ENCODE peak calls at places on chromosomes 1 and 21, in four cellular contexts. S is IMR-90, O is mammary epithelial cell, Y is neural progenitor cell. U is an unnamed sample.
A peak's percentile ranks its signal among the peaks of the same experiment; 100 is the strongest.

GRCh38 chr1:158398818-158399502 is at the start of gene OR10T2:
- DNase-seq in S (no peak), O (no peak), Y (no peak), U (no peak)

GRCh38 chr1:8027748-8028631 is 1.9 kb upstream of the ERRFI1 start:
- DNase-seq in S (peak; percentile 92), O (peak; percentile 58), Y (no peak), U (no peak)

GRCh38 chr1:231656741-231657140 is 30.2 kb downstream of the DISC1 start:
- DNase-seq in S (no peak), O (no peak), Y (no peak), U (no peak)

GRCh38 chr1:117757668-117758067 is 151.8 kb downstream of the TENT5C start:
- DNase-seq in S (peak; percentile 81), O (no peak), Y (no peak), U (no peak)

GRCh38 chr1:109793089-109793485 is 29.4 kb upstream of the EPS8L3 start:
- DNase-seq in S (no peak), O (no peak), Y (no peak), U (no peak)

GRCh38 chr21:45306832-45307571 is 19.3 kb upstream of the POFUT2 start:
- DNase-seq in S (peak; percentile 93), O (peak; percentile 55), Y (peak; percentile 73), U (no peak)

GRCh38 chr21:42527127-42527488 is 13.5 kb downstream of the SLC37A1 start:
- DNase-seq in S (no peak), O (no peak), Y (no peak), U (no peak)

GRCh38 chr1:151062738-151063371 is 2.7 kb downstream of the MLLT11 start:
- DNase-seq in S (peak; percentile 94), O (peak; percentile 79), Y (no peak), U (no peak)

GRCh38 chr1:78682527-78682926 is 32.9 kb downstream of the IFI44 start:
- DNase-seq in S (peak; percentile 15), O (no peak), Y (no peak), U (no peak)

GRCh38 chr1:116912846-116913245 is 3.1 kb downstream of the PTGFRN start:
- DNase-seq in S (no peak), O (no peak), Y (no peak), U (no peak)

GRCh38 chr1:57208903-57209302 is 215.0 kb downstream of the DAB1 start:
- DNase-seq in S (no peak), O (no peak), Y (no peak), U (no peak)

GRCh38 chr1:26608895-26609294 is 79.3 kb downstream of the RPS6KA1 start:
- DNase-seq in S (no peak), O (no peak), Y (no peak), U (no peak)

GRCh38 chr1:84264961-84265360 is 36.5 kb upstream of the SAMD13 start:
- DNase-seq in S (no peak), O (no peak), Y (no peak), U (no peak)

GRCh38 chr1:210633636-210634035 is 304.9 kb downstream of the HHAT start:
- DNase-seq in S (no peak), O (no peak), Y (no peak), U (no peak)

GRCh38 chr1:85607913-85608250 is 27.3 kb downstream of the CCN1 start:
- DNase-seq in S (peak; percentile 53), O (no peak), Y (no peak), U (no peak)

GRCh38 chr1:86507935-86508582 is 38.8 kb upstream of the CLCA4 start:
- DNase-seq in S (peak; percentile 38), O (no peak), Y (peak; percentile 54), U (peak; percentile 19)

GRCh38 chr21:27157097-27157496 is 190.2 kb upstream of the ADAMTS5 start:
- DNase-seq in S (no peak), O (no peak), Y (no peak), U (no peak)

GRCh38 chr1:235642021-235642942 is 7.3 kb downstream of the GNG4 start:
- DNase-seq in S (peak; percentile 67), O (peak; percentile 61), Y (no peak), U (no peak)

GRCh38 chr1:244280221-244280620 is 171.5 kb downstream of the ADSS2 start:
- DNase-seq in S (no peak), O (no peak), Y (no peak), U (no peak)

GRCh38 chr1:200226268-200226968 is 183.4 kb downstream of the ZNF281 start:
- DNase-seq in S (peak; percentile 30), O (no peak), Y (peak; percentile 17), U (peak; percentile 54)

GRCh38 chr1:156282143-156282478 is 514 bp downstream of the SMG5 start:
- DNase-seq in S (no peak), O (no peak), Y (no peak), U (peak; percentile 47)

GRCh38 chr1:197915797-197916686 is 1.1 kb upstream of the LHX9 start:
- DNase-seq in S (peak; percentile 61), O (peak; percentile 56), Y (peak; percentile 95), U (peak; percentile 27)

GRCh38 chr1:17030186-17030585 is 18.5 kb upstream of the ATP13A2 start:
- DNase-seq in S (no peak), O (peak; percentile 28), Y (no peak), U (no peak)

GRCh38 chr21:29870814-29871213 is 69.0 kb downstream of the GRIK1 start:
- DNase-seq in S (no peak), O (no peak), Y (no peak), U (no peak)
- H2AFZ ChIP-seq in S (no peak overlapping the region), O (no peak overlapping the region), Y (no peak overlapping the region), U (no peak overlapping the region)

GRCh38 chr1:185317034-185317885 is at the start of gene IVNS1ABP:
- DNase-seq in S (peak; percentile 87), O (peak; percentile 94), Y (peak; percentile 95), U (peak; percentile 98)

GRCh38 chr1:185318431-185319151 is 1.5 kb upstream of the IVNS1ABP start:
- DNase-seq in S (no peak), O (no peak), Y (no peak), U (no peak)

GRCh38 chr1:185317886-185318310 is 855 bp upstream of the IVNS1ABP start:
- DNase-seq in S (no peak), O (peak; percentile 77), Y (no peak), U (peak; percentile 96)

GRCh38 chr1:185316163-185317033 is 645 bp downstream of the IVNS1ABP start:
- DNase-seq in S (peak; percentile 88), O (peak; percentile 88), Y (peak; percentile 94), U (peak; percentile 90)

DNA sequence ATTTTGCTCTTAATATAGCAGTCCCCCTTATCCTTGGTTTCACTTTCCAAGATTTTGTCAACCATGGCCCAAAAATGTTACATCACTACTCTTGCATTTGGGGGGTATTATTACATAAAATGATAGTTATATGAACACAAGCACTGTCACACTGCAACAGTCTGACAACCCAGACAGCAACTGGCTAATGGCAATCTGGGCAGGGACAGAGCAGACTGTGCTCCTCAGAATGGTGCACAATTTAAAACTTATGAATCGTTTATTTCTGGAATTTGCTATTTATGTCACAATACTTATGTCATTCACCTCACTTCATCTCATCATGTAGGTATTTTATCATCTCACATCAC is 2.1 kb upstream of the IVNS1ABP start:
- DNase-seq in S (no peak), O (no peak), Y (no peak), U (no peak)
- H2AFZ ChIP-seq in S (no peak overlapping the region), O (no peak overlapping the region), Y (no peak overlapping the region), U (no peak overlapping the region)

GRCh38 chr1:101175886-101176285 is 60.9 kb upstream of the S1PR1 start:
- DNase-seq in S (no peak), O (no peak), Y (no peak), U (no peak)

GRCh38 chr1:101175474-101175873 is 61.3 kb upstream of the S1PR1 start:
- DNase-seq in S (no peak), O (no peak), Y (no peak), U (no peak)

GRCh38 chr1:101178341-101178687 is 58.5 kb upstream of the S1PR1 start:
- DNase-seq in S (no peak), O (no peak), Y (no peak), U (no peak)

GRCh38 chr1:101170506-101171050 is 66.2 kb upstream of the S1PR1 start:
- DNase-seq in S (no peak), O (no peak), Y (no peak), U (no peak)

DNA sequence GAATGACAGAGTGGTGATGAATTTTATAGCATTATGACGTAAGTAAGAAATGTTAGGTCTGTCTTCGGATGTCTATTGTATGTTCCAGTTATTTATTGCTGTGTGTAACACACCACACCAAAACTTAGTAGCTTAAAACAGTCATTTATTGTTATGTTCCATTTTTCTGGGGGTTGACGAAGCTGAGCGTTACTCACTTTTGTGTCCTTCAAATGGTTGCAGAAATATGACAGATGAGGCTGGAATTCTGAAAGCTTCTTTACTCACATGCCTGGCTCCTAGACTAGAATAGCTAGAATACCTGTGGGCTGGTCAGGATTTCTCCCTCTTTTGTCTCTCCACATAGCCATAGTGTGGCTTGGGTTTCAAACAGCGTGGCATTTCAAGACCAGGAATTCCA is 62.1 kb upstream of the S1PR1 start:
- DNase-seq in S (peak; percentile 82), O (peak; percentile 87), Y (no peak), U (no peak)
- H2AFZ ChIP-seq in S (peak overlapping the region; percentile 52), O (peak overlapping the region; percentile 79), Y (peak overlapping the region; percentile 15), U (no peak overlapping the region)

GRCh38 chr1:1777950-1778826 is at the start of gene NADK:
- DNase-seq in S (peak; percentile 35), O (peak; percentile 53), Y (peak; percentile 88), U (peak; percentile 78)
- H2AFZ ChIP-seq in S (peak within 1 kb of the TSS; percentile 98), O (peak within 1 kb of the TSS; percentile 92), Y (peak within 1 kb of the TSS; percentile 87), U (peak within 1 kb of the TSS; percentile 39)

GRCh38 chr1:9211291-9211811 is 23.2 kb upstream of the H6PD start:
- DNase-seq in S (peak; percentile 98), O (no peak), Y (no peak), U (no peak)

GRCh38 chr1:9207086-9207485 is 27.5 kb upstream of the H6PD start:
- DNase-seq in S (peak; percentile 93), O (peak; percentile 31), Y (no peak), U (no peak)

GRCh38 chr1:9204156-9204720 is 30.3 kb upstream of the H6PD start:
- DNase-seq in S (no peak), O (no peak), Y (no peak), U (no peak)

GRCh38 chr1:9203623-9204022 is 31.0 kb upstream of the H6PD start:
- DNase-seq in S (no peak), O (peak; percentile 40), Y (no peak), U (no peak)

DNA sequence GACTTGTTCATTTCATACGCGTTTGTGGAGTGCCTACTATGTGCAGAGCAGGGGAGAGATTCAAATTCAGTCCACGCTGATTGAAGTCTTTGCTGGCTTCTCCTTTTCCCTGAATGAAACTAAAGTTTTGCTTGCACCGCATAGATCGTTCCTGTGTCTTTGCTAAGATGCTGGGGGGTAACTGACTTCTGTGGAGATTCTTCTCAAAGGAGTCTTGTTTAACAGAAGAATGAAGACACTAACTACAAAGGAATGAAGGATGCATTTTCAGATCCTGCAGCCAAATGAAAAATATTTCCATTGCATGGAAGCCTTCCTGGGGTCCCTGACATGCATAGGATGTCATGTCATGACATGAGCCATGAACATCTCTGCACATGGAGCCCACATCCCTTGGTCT is 26.9 kb upstream of the H6PD start:
- DNase-seq in S (peak; percentile 70), O (no peak), Y (no peak), U (no peak)
- H2AFZ ChIP-seq in S (no peak overlapping the region), O (no peak overlapping the region), Y (no peak overlapping the region), U (no peak overlapping the region)

GRCh38 chr1:119873166-119874025 is 22.9 kb downstream of the ADAM30 start:
- DNase-seq in S (peak; percentile 86), O (peak; percentile 87), Y (no peak), U (no peak)
- H2AFZ ChIP-seq in S (no peak overlapping the region), O (no peak overlapping the region), Y (no peak overlapping the region), U (no peak overlapping the region)

U was measured in MM.1S.